ENCODE peak calls at places on chromosomes 11 and 22, in ten cellular contexts. U is K562, S is PC-9, M is uterus, X is SJSA1, O is hepatocyte, G is right atrium auricular region, J is upper lobe of right lung, K is transverse colon, H is Peyer's patch. W is an unnamed sample. For H3K4me1, the result is how much of the 10 kb centered on the place peaks cover.

GRCh38 chr11:36333897-36334296 is 37.8 kb downstream of the PRR5L start:
- DNase-seq in U (peak), S (no peak), M (no peak), X (no peak), O (no peak), G (no peak), J (no peak), K (no peak), H (no peak), W (peak)

GRCh38 chr11:1084561-1085439 is 10.1 kb downstream of the MUC2 start:
- DNase-seq in U (no peak), S (no peak), M (no peak), X (no peak), O (no peak), G (no peak), J (peak), K (no peak), H (no peak), W (no peak)

GRCh38 chr11:256952-257737 is 20.4 kb downstream of the PSMD13 start:
- DNase-seq in U (no peak), S (no peak), M (no peak), X (no peak), O (no peak), G (no peak), J (no peak), K (no peak), H (no peak), W (no peak)

GRCh38 chr11:129315781-129316579 is 59.7 kb upstream of the BARX2 start:
- DNase-seq in U (no peak), S (peak), M (no peak), X (no peak), O (peak), G (no peak), J (peak), K (peak), H (peak), W (peak)

GRCh38 chr11:110538154-110538553 is 108.4 kb downstream of the FDX1 start:
- DNase-seq in U (no peak), S (no peak), M (no peak), X (no peak), O (no peak), G (no peak), J (no peak), K (no peak), H (no peak), W (no peak)

GRCh38 chr22:29830585-29830984 is 7.5 kb downstream of the ASCC2 start:
- DNase-seq in U (no peak), S (no peak), M (no peak), X (no peak), O (no peak), G (no peak), J (no peak), K (no peak), H (no peak), W (no peak)

GRCh38 chr11:6258571-6258998 is 1.1 kb upstream of the CCKBR start:
- DNase-seq in U (no peak), S (no peak), M (no peak), X (no peak), O (peak), G (no peak), J (no peak), K (no peak), H (no peak), W (no peak)

GRCh38 chr22:35330258-35330861 is 30.7 kb downstream of the TOM1 start:
- DNase-seq in U (no peak), S (no peak), M (peak), X (no peak), O (peak), G (peak), J (peak), K (peak), H (peak), W (no peak)

GRCh38 chr11:32573228-32573627 is 10.4 kb upstream of the EIF3M start:
- DNase-seq in U (no peak), S (no peak), M (no peak), X (no peak), O (no peak), G (no peak), J (no peak), K (no peak), H (no peak), W (no peak)

DNA sequence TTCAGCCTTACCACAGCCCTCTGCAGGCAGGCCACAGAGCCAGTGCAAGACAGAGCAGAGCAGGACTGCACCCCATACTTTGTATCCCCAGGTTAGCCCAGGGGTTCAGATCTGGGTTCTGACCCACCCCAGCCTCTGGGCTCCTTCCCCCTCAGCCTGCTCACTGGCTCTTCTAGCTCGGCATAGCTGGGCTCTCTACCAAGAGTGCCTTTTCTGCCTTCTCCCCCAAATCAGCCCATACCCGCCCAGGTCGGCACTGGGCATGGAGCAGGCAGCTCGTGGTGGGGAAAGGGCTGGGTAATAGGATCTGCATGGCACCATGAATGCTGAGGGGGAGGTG is 8.3 kb downstream of the RELT start:
- DNase-seq in U (no peak), S (no peak), M (no peak), X (no peak), O (no peak), G (no peak), J (no peak), K (no peak), H (no peak), W (no peak)
- H3K4me1 ChIP-seq in U (half or more), S (under half), M (under half), X (half or more), O (under half), G (under half), J (half or more), K (under half), H (under half), W (under half)

GRCh38 chr22:31743871-31744270 is 6.1 kb downstream of the PRR14L start:
- DNase-seq in U (no peak), S (no peak), M (no peak), X (no peak), O (no peak), G (no peak), J (no peak), K (no peak), H (no peak), W (no peak)

GRCh38 chr22:31742682-31743081 is 7.2 kb downstream of the PRR14L start:
- DNase-seq in U (no peak), S (no peak), M (no peak), X (no peak), O (no peak), G (no peak), J (no peak), K (no peak), H (no peak), W (no peak)

GRCh38 chr22:31739795-31740201 is 10.1 kb downstream of the PRR14L start:
- DNase-seq in U (no peak), S (no peak), M (no peak), X (no peak), O (no peak), G (no peak), J (no peak), K (no peak), H (peak), W (no peak)

GRCh38 chr22:31738566-31738965 is 11.4 kb downstream of the PRR14L start:
- DNase-seq in U (no peak), S (no peak), M (no peak), X (no peak), O (no peak), G (no peak), J (no peak), K (no peak), H (peak), W (no peak)

GRCh38 chr22:31742115-31742514 is 7.8 kb downstream of the PRR14L start:
- DNase-seq in U (no peak), S (no peak), M (no peak), X (no peak), O (no peak), G (no peak), J (no peak), K (no peak), H (no peak), W (no peak)
- H3K4me1 ChIP-seq in U (under half), S (under half), M (under half), X (under half), O (under half), G (under half), J (under half), K (under half), H (under half), W (under half)

DNA sequence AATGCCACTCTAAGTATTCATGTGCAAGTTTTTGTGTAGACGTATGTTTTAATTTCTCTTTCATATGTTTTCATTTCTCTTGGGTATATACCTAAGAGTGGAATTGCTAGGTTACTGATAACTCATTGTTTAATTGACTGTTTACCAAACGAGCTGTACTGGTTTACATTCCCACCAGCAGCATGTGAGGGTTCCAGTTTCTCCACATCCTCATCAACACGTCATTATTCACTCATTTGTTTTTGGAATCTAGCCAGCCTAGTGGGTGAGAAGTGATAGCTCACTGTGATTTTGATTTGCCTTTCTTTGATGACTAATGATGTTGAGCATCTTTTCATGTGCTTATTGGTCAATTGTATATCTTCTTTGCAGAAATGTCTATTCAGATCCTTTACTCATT is 4.0 kb downstream of the ANKRD13D start:
- DNase-seq in U (no peak), S (peak), M (no peak), X (no peak), O (no peak), G (no peak), J (no peak), K (no peak), H (no peak), W (no peak)
- H3K4me1 ChIP-seq in U (under half), S (under half), M (under half), X (under half), O (under half), G (under half), J (under half), K (under half), H (under half), W (under half)

DNA sequence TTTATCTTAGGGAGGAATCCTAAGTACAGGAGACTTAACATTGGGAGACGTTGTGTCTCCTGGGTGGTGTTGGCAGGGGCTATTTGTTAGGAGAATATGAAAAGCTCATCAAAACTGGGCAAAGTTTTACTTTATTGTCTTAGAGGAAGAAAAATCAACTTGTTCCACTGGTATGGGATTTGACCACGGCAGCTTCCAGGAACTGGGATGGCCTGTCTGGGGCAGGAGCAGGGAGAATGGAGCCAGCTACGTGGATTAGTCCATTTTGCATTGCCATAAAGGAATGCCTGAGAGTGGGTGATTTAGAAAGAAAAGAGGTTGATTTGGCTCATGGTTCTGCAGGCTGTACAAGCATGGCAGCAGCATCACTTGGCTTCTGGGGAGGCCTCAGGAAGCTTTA is 198.4 kb downstream of the ADAMTS15 start:
- DNase-seq in U (no peak), S (no peak), M (no peak), X (no peak), O (no peak), G (no peak), J (no peak), K (no peak), H (no peak), W (no peak)
- H3K4me1 ChIP-seq in U (under half), S (under half), M (under half), X (under half), O (under half), G (under half), J (under half), K (under half), H (under half), W (under half)